ENCODE peak calls at places on chromosomes 11 and 22, in nine cellular contexts. O is spleen, P is mesenchymal stem cell, R is mucosa of descending colon, U is neural progenitor cell, X is upper lobe of left lung, N is A549, H is esophagus muscularis mucosa, S is IMR-90. W is an unnamed sample.

GRCh38 chr11:17423533-17424310 is 35.3 kb upstream of the KCNJ11 start:
- DNase-seq in O (peak; percentile 48), P (no peak), R (peak; percentile 66), U (no peak), X (no peak), N (peak; percentile 29), H (no peak), S (no peak), W (no peak)

GRCh38 chr11:126637800-126638175 is 282.3 kb downstream of the ST3GAL4 start:
- DNase-seq in O (no peak), P (no peak), R (no peak), U (no peak), X (no peak), N (no peak), H (no peak), S (peak; percentile 94), W (no peak)

GRCh38 chr11:43942651-43943356 is 367 bp downstream of the C11orf96 start:
- DNase-seq in O (no peak), P (peak; percentile 67), R (no peak), U (peak; percentile 61), X (no peak), N (peak; percentile 46), H (no peak), S (peak; percentile 33), W (no peak)

GRCh38 chr11:14953904-14954303 is 18.2 kb downstream of the CALCA start:
- DNase-seq in O (no peak), P (no peak), R (no peak), U (no peak), X (no peak), N (no peak), H (peak; percentile 50), S (no peak), W (no peak)

GRCh38 chr11:69923196-69923595 is 104.0 kb upstream of the FGF3 start:
- DNase-seq in O (peak; percentile 43), P (no peak), R (no peak), U (no peak), X (no peak), N (no peak), H (no peak), S (no peak), W (no peak)

GRCh38 chr22:22578702-22579424 is 19.8 kb upstream of the PRAME start:
- DNase-seq in O (no peak), P (peak; percentile 14), R (no peak), U (no peak), X (no peak), N (peak; percentile 4), H (no peak), S (peak; percentile 39), W (no peak)

GRCh38 chr11:12376259-12376971 is 956 bp upstream of the PARVA start:
- DNase-seq in O (no peak), P (peak; percentile 93), R (peak; percentile 46), U (peak; percentile 18), X (no peak), N (no peak), H (peak; percentile 93), S (peak; percentile 91), W (no peak)

GRCh38 chr11:110317516-110317932 is 21.1 kb upstream of the RDX start:
- DNase-seq in O (no peak), P (peak; percentile 51), R (no peak), U (no peak), X (no peak), N (no peak), H (no peak), S (peak; percentile 49), W (no peak)

GRCh38 chr11:69333906-69334305 is 40.0 kb downstream of the MYEOV start:
- DNase-seq in O (no peak), P (no peak), R (no peak), U (no peak), X (peak; percentile 0), N (no peak), H (no peak), S (peak; percentile 34), W (no peak)

GRCh38 chr11:84437129-84438123 is 1151.3 kb upstream of the CCDC90B start:
- DNase-seq in O (no peak), P (no peak), R (peak; percentile 4), U (peak; percentile 66), X (peak; percentile 25), N (peak; percentile 3), H (no peak), S (no peak), W (no peak)

GRCh38 chr11:1834132-1834610 is 619 bp upstream of the SYT8 start:
- DNase-seq in O (peak; percentile 73), P (no peak), R (peak; percentile 86), U (no peak), X (peak; percentile 92), N (no peak), H (no peak), S (no peak), W (no peak)
- H3K4me1 ChIP-seq in O (peaks cover 33% of the 10 kb centered on the region), P (peaks cover 63% of the 10 kb centered on the region), R (peaks cover 55% of the 10 kb centered on the region), U (peaks cover 20% of the 10 kb centered on the region), X (peaks cover 15% of the 10 kb centered on the region), N (peaks cover 51% of the 10 kb centered on the region), H (peaks cover 17% of the 10 kb centered on the region), S (peaks cover 2% of the 10 kb centered on the region), W (no peaks in the 10 kb centered on the region)

GRCh38 chr22:46082633-46083032 is 67.7 kb upstream of the PPARA start:
- DNase-seq in O (no peak), P (no peak), R (no peak), U (no peak), X (no peak), N (no peak), H (no peak), S (no peak), W (no peak)

GRCh38 chr22:46084376-46084775 is 66.0 kb upstream of the PPARA start:
- DNase-seq in O (peak; percentile 59), P (no peak), R (no peak), U (no peak), X (peak; percentile 15), N (no peak), H (no peak), S (no peak), W (no peak)

GRCh38 chr22:46081831-46082210 is 68.5 kb upstream of the PPARA start:
- DNase-seq in O (peak; percentile 60), P (no peak), R (no peak), U (peak; percentile 26), X (peak; percentile 13), N (no peak), H (no peak), S (no peak), W (no peak)

GRCh38 chr22:46084943-46085830 is 65.1 kb upstream of the PPARA start:
- DNase-seq in O (peak; percentile 88), P (no peak), R (peak; percentile 66), U (no peak), X (peak; percentile 78), N (peak; percentile 79), H (no peak), S (no peak), W (no peak)

GRCh38 chr22:46083383-46084350 is 66.7 kb upstream of the PPARA start:
- DNase-seq in O (peak; percentile 54), P (no peak), R (no peak), U (no peak), X (peak; percentile 15), N (no peak), H (no peak), S (no peak), W (no peak)
- H3K4me3 ChIP-seq in O (no peak overlapping the region), P (no peak overlapping the region), R (no peak overlapping the region), U (no peak overlapping the region), X (peak overlapping the region; percentile 73), N (peak overlapping the region; percentile 52), H (no peak overlapping the region), S (no peak overlapping the region), W (no peak overlapping the region)

DNA sequence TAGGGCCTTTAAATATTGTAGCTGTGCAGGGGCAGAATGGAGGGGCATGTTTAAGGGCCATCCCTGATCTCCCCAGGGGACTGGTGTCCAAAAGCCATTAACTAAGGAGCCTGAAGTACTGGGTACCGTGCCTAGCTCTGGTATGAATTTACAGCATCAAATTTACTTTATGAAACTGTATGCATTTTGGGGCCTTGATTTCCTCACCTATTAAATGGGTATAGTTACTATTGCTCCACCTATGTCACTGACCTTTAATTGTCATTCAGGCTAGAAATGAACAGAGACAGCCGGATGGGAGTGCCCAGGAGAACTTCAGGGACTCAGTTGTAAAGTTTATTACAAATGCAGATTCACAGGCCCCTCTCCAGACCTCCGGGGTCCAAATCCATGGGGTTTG is 11.8 kb upstream of the TP53I11 start:
- DNase-seq in O (no peak), P (no peak), R (no peak), U (no peak), X (no peak), N (no peak), H (no peak), S (no peak), W (no peak)
- H3K4me1 ChIP-seq in O (no peaks in the 10 kb centered on the region), P (peaks cover 11% of the 10 kb centered on the region), R (peaks cover 12% of the 10 kb centered on the region), U (peaks cover 59% of the 10 kb centered on the region), X (peaks cover 5% of the 10 kb centered on the region), N (peaks cover 8% of the 10 kb centered on the region), H (peaks cover 8% of the 10 kb centered on the region), S (no peaks in the 10 kb centered on the region), W (no peaks in the 10 kb centered on the region)

GRCh38 chr11:34379081-34379480 is 21.3 kb upstream of the ABTB2 start:
- DNase-seq in O (no peak), P (no peak), R (no peak), U (no peak), X (no peak), N (no peak), H (no peak), S (peak; percentile 36), W (no peak)

GRCh38 chr11:34381775-34382174 is 24.0 kb upstream of the ABTB2 start:
- DNase-seq in O (no peak), P (no peak), R (no peak), U (no peak), X (no peak), N (no peak), H (no peak), S (no peak), W (no peak)

GRCh38 chr11:34379539-34379938 is 21.7 kb upstream of the ABTB2 start:
- DNase-seq in O (no peak), P (no peak), R (no peak), U (no peak), X (no peak), N (no peak), H (no peak), S (no peak), W (no peak)

GRCh38 chr11:34380696-34381095 is 22.9 kb upstream of the ABTB2 start:
- DNase-seq in O (no peak), P (peak; percentile 13), R (no peak), U (no peak), X (no peak), N (peak; percentile 65), H (no peak), S (peak; percentile 53), W (no peak)
- H3K4me3 ChIP-seq in O (no peak overlapping the region), P (no peak overlapping the region), R (no peak overlapping the region), U (no peak overlapping the region), X (no peak overlapping the region), N (no peak overlapping the region), H (no peak overlapping the region), S (no peak overlapping the region), W (no peak overlapping the region)

DNA sequence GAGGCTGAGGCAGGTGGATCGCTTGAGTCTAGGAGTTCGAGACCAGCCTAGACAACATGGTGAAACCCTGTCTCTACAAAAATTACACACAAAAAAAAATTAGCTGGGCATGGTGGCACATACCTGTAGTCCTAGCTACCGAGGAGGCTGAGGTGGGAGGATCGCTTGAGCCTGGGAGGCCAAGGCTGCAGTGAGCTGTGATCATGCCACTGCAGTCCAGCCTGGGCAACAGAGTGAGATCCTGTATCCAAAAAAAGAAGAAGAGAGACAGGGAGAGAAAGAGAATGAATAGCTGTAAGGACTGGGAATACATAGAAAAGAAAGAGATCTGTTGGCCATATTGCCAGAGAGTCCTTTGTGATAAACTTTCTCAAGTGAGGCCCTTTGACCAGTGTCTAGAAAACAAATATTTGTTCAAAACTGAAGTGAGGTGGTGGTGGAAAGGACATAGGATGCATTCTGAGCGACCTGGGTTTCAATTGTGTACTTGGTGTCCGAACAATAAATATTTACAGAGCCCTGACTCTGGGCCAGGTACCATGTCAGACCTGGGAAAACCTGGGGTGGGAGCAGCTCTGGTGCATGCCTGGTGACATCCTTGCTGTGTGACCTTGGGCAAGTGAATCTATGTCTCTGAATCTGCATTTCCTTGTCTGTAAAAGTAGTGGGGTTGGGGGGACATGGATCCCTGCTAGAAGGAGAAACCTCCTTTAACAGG is 89.6 kb upstream of the CRYBB3 start:
- DNase-seq in O (no peak), P (no peak), R (no peak), U (no peak), X (no peak), N (no peak), H (no peak), S (no peak), W (no peak)
- H3K4me1 ChIP-seq in O (peaks cover 13% of the 10 kb centered on the region), P (peaks cover 32% of the 10 kb centered on the region), R (peaks cover 35% of the 10 kb centered on the region), U (peaks cover 17% of the 10 kb centered on the region), X (peaks cover 33% of the 10 kb centered on the region), N (peaks cover 20% of the 10 kb centered on the region), H (peaks cover 49% of the 10 kb centered on the region), S (no peaks in the 10 kb centered on the region), W (peaks cover 5% of the 10 kb centered on the region)

W was measured in naive thymus-derived CD4-positive, alpha-beta T cell.